ENCODE peak calls at places on chromosomes 16 and 17, in five cellular contexts. L is colonic mucosa; P is activated CD8-positive, alpha-beta memory T cell treated with anti-CD3 and anti-CD28 coated beads, Interleukin-2, amount 50 U/mL, for 48 hours; N is hepatic stellate cell; Y is activated T-helper 1 cell treated with anti-CD3 and anti-CD28 coated beads, Interleukin-12 subunit alpha, Interleukin-12 subunit beta, Interleukin-2, Interleukin-4 antibody, amounts not matched to agents 30 ng/mL and 10 ng/mL and 1 ng/mL, durations not matched to agents 14 hours and 24 hours and 36 hours. I is an unnamed sample.

GRCh38 chr16:87317766-87318121 is 552 bp upstream of the C16orf95 start:
- DNase-seq in L (peak), P (peak), N (peak), Y (peak), I (peak)

GRCh38 chr16:74100405-74101316 is 196.0 kb upstream of the PSMD7 start:
- DNase-seq in L (no peak), P (no peak), N (no peak), Y (no peak), I (no peak)

GRCh38 chr17:62678214-62678919 is 50.9 kb downstream of the MRC2 start:
- DNase-seq in L (no peak), P (no peak), N (no peak), Y (no peak), I (no peak)

GRCh38 chr16:84246679-84247077 is 6.9 kb upstream of the KCNG4 start:
- DNase-seq in L (no peak), P (no peak), N (no peak), Y (no peak), I (no peak)

GRCh38 chr17:83089322-83090156 is 10.1 kb downstream of the METRNL start:
- DNase-seq in L (peak), P (no peak), N (no peak), Y (no peak), I (no peak)

GRCh38 chr17:72386619-72387237 is 265.9 kb downstream of the SOX9 start:
- DNase-seq in L (no peak), P (no peak), N (no peak), Y (no peak), I (no peak)

GRCh38 chr17:47820023-47820789 is 1.4 kb downstream of the OSBPL7 start:
- DNase-seq in L (peak), P (no peak), N (no peak), Y (no peak), I (no peak)

GRCh38 chr17:4980644-4981216 is 6.7 kb downstream of the CAMTA2 start:
- DNase-seq in L (peak), P (no peak), N (peak), Y (peak), I (no peak)

GRCh38 chr16:88003316-88003715 is 52.1 kb downstream of the BANP start:
- DNase-seq in L (no peak), P (no peak), N (no peak), Y (no peak), I (no peak)

GRCh38 chr17:1643293-1643998 is 2.1 kb downstream of the SCARF1 start:
- DNase-seq in L (peak), P (peak), N (peak), Y (peak), I (no peak)

I was measured in osteocyte.